ENCODE peak calls at places on chromosomes 16 and 17, in four cellular contexts. One of them, this sample, is unnamed.

GRCh38 chr16:58855291-58855823 is 121.2 kb upstream of the GOT2 start:
- DNase-seq in naive B cell: no peak
- DNase-seq in NCI-H524: no peak
- DNase-seq in activated naive CD8-positive, alpha-beta T cell treated with anti-CD3 and anti-CD28 coated beads for 36 hours: no peak
- DNase-seq in this sample: no peak

GRCh38 chr16:16166085-16166484 is 57.2 kb downstream of the ABCC6 start:
- DNase-seq in activated naive CD8-positive, alpha-beta T cell treated with anti-CD3 and anti-CD28 coated beads for 36 hours: no peak
- DNase-seq in NCI-H524: no peak
- DNase-seq in naive B cell: no peak
- DNase-seq in this sample: no peak

GRCh38 chr17:18319604-18320256 is 4.6 kb downstream of the SMCR8 start:
- DNase-seq in NCI-H524: peak
- DNase-seq in naive B cell: no peak
- DNase-seq in activated naive CD8-positive, alpha-beta T cell treated with anti-CD3 and anti-CD28 coated beads for 36 hours: no peak
- DNase-seq in this sample: peak

GRCh38 chr16:66446737-66447136 is 19.6 kb downstream of the BEAN1 start:
- DNase-seq in activated naive CD8-positive, alpha-beta T cell treated with anti-CD3 and anti-CD28 coated beads for 36 hours: no peak
- DNase-seq in naive B cell: no peak
- DNase-seq in NCI-H524: no peak
- DNase-seq in this sample: no peak

GRCh38 chr17:60678118-60678444 is 430 bp downstream of the BCAS3 start:
- DNase-seq in NCI-H524: no peak
- DNase-seq in naive B cell: no peak
- DNase-seq in activated naive CD8-positive, alpha-beta T cell treated with anti-CD3 and anti-CD28 coated beads for 36 hours: no peak
- DNase-seq in this sample: no peak

GRCh38 chr17:31608659-31609254 is 217.3 kb downstream of the RAB11FIP4 start:
- DNase-seq in activated naive CD8-positive, alpha-beta T cell treated with anti-CD3 and anti-CD28 coated beads for 36 hours: no peak
- DNase-seq in naive B cell: no peak
- DNase-seq in NCI-H524: no peak
- DNase-seq in this sample: no peak

GRCh38 chr17:32483451-32484019 is 3.3 kb upstream of the CDK5R1 start:
- DNase-seq in NCI-H524: peak
- DNase-seq in activated naive CD8-positive, alpha-beta T cell treated with anti-CD3 and anti-CD28 coated beads for 36 hours: no peak
- DNase-seq in naive B cell: peak
- DNase-seq in this sample: peak

GRCh38 chr17:42387663-42388380 is 420 bp downstream of the STAT3 start:
- DNase-seq in NCI-H524: peak
- DNase-seq in naive B cell: no peak
- DNase-seq in activated naive CD8-positive, alpha-beta T cell treated with anti-CD3 and anti-CD28 coated beads for 36 hours: peak
- DNase-seq in this sample: peak

GRCh38 chr17:68296217-68297140 is 5.2 kb downstream of the ARSG start:
- DNase-seq in activated naive CD8-positive, alpha-beta T cell treated with anti-CD3 and anti-CD28 coated beads for 36 hours: peak
- DNase-seq in naive B cell: no peak
- DNase-seq in NCI-H524: no peak
- DNase-seq in this sample: no peak

GRCh38 chr16:89602273-89602951 is 11.0 kb upstream of the DPEP1 start:
- DNase-seq in activated naive CD8-positive, alpha-beta T cell treated with anti-CD3 and anti-CD28 coated beads for 36 hours: peak
- DNase-seq in NCI-H524: peak
- DNase-seq in naive B cell: no peak
- DNase-seq in this sample: peak

GRCh38 chr17:76397687-76398522 is 13.5 kb downstream of the SPHK1 start:
- DNase-seq in NCI-H524: peak
- DNase-seq in naive B cell: peak
- DNase-seq in activated naive CD8-positive, alpha-beta T cell treated with anti-CD3 and anti-CD28 coated beads for 36 hours: peak
- DNase-seq in this sample: peak

GRCh38 chr16:81610144-81610842 is 165.7 kb downstream of the CMIP start:
- DNase-seq in naive B cell: no peak
- DNase-seq in activated naive CD8-positive, alpha-beta T cell treated with anti-CD3 and anti-CD28 coated beads for 36 hours: no peak
- DNase-seq in NCI-H524: no peak
- DNase-seq in this sample: no peak

GRCh38 chr17:67377727-67378443 is 804 bp downstream of the PITPNC1 start:
- DNase-seq in NCI-H524: no peak
- DNase-seq in activated naive CD8-positive, alpha-beta T cell treated with anti-CD3 and anti-CD28 coated beads for 36 hours: peak
- DNase-seq in naive B cell: peak
- DNase-seq in this sample: peak

GRCh38 chr16:75931043-75931442 is 204.8 kb upstream of the CPHXL start:
- DNase-seq in naive B cell: no peak
- DNase-seq in NCI-H524: no peak
- DNase-seq in activated naive CD8-positive, alpha-beta T cell treated with anti-CD3 and anti-CD28 coated beads for 36 hours: no peak
- DNase-seq in this sample: no peak

GRCh38 chr16:11316331-11317015 is 28.8 kb upstream of the RMI2 start:
- DNase-seq in naive B cell: no peak
- DNase-seq in activated naive CD8-positive, alpha-beta T cell treated with anti-CD3 and anti-CD28 coated beads for 36 hours: no peak
- DNase-seq in NCI-H524: no peak
- DNase-seq in this sample: no peak

GRCh38 chr17:83080641-83081560 is 1.5 kb downstream of the METRNL start:
- DNase-seq in naive B cell: peak
- DNase-seq in NCI-H524: no peak
- DNase-seq in activated naive CD8-positive, alpha-beta T cell treated with anti-CD3 and anti-CD28 coated beads for 36 hours: peak
- DNase-seq in this sample: no peak

GRCh38 chr16:61792194-61792904 is 243.9 kb downstream of the CDH8 start:
- DNase-seq in NCI-H524: no peak
- DNase-seq in naive B cell: no peak
- DNase-seq in activated naive CD8-positive, alpha-beta T cell treated with anti-CD3 and anti-CD28 coated beads for 36 hours: no peak
- DNase-seq in this sample: no peak

GRCh38 chr17:58358408-58359172 is 6.6 kb upstream of the SUPT4H1 start:
- DNase-seq in activated naive CD8-positive, alpha-beta T cell treated with anti-CD3 and anti-CD28 coated beads for 36 hours: no peak
- DNase-seq in naive B cell: no peak
- DNase-seq in NCI-H524: no peak
- DNase-seq in this sample: no peak

GRCh38 chr16:4345439-4346204 is 5.5 kb downstream of the PAM16 start:
- DNase-seq in activated naive CD8-positive, alpha-beta T cell treated with anti-CD3 and anti-CD28 coated beads for 36 hours: no peak
- DNase-seq in naive B cell: no peak
- DNase-seq in NCI-H524: no peak
- DNase-seq in this sample: peak

GRCh38 chr16:30139895-30140481 is 17.0 kb upstream of the MAPK3 start:
- DNase-seq in activated naive CD8-positive, alpha-beta T cell treated with anti-CD3 and anti-CD28 coated beads for 36 hours: no peak
- DNase-seq in naive B cell: no peak
- DNase-seq in NCI-H524: no peak
- DNase-seq in this sample: peak

GRCh38 chr17:31581022-31581483 is 189.6 kb downstream of the RAB11FIP4 start:
- DNase-seq in activated naive CD8-positive, alpha-beta T cell treated with anti-CD3 and anti-CD28 coated beads for 36 hours: no peak
- DNase-seq in NCI-H524: no peak
- DNase-seq in naive B cell: no peak
- DNase-seq in this sample: peak

GRCh38 chr17:2551493-2551892 is 39.8 kb upstream of the METTL16 start:
- DNase-seq in activated naive CD8-positive, alpha-beta T cell treated with anti-CD3 and anti-CD28 coated beads for 36 hours: no peak
- DNase-seq in NCI-H524: no peak
- DNase-seq in naive B cell: no peak
- DNase-seq in this sample: no peak

GRCh38 chr16:2244301-2244700 is 7.1 kb downstream of the ECI1 start:
- DNase-seq in naive B cell: no peak
- DNase-seq in NCI-H524: no peak
- DNase-seq in activated naive CD8-positive, alpha-beta T cell treated with anti-CD3 and anti-CD28 coated beads for 36 hours: no peak
- DNase-seq in this sample: no peak

GRCh38 chr16:8271344-8271743 is 319.0 kb downstream of the TMEM114 start:
- DNase-seq in naive B cell: no peak
- DNase-seq in NCI-H524: no peak
- DNase-seq in activated naive CD8-positive, alpha-beta T cell treated with anti-CD3 and anti-CD28 coated beads for 36 hours: no peak
- DNase-seq in this sample: no peak

GRCh38 chr17:55495239-55495638 is 16.0 kb downstream of the SMIM36 start:
- DNase-seq in naive B cell: no peak
- DNase-seq in activated naive CD8-positive, alpha-beta T cell treated with anti-CD3 and anti-CD28 coated beads for 36 hours: no peak
- DNase-seq in NCI-H524: no peak
- DNase-seq in this sample: no peak

GRCh38 chr17:5832886-5833285 is 237.3 kb upstream of the WSCD1 start:
- DNase-seq in naive B cell: no peak
- DNase-seq in activated naive CD8-positive, alpha-beta T cell treated with anti-CD3 and anti-CD28 coated beads for 36 hours: no peak
- DNase-seq in NCI-H524: no peak
- DNase-seq in this sample: peak

GRCh38 chr17:38428643-38429371 is 543 bp downstream of the ARHGAP23 start:
- DNase-seq in NCI-H524: no peak
- DNase-seq in activated naive CD8-positive, alpha-beta T cell treated with anti-CD3 and anti-CD28 coated beads for 36 hours: peak
- DNase-seq in naive B cell: no peak
- DNase-seq in this sample: no peak

GRCh38 chr17:82217530-82218204 is 5.0 kb upstream of the CCDC57 start:
- DNase-seq in naive B cell: no peak
- DNase-seq in NCI-H524: no peak
- DNase-seq in activated naive CD8-positive, alpha-beta T cell treated with anti-CD3 and anti-CD28 coated beads for 36 hours: no peak
- DNase-seq in this sample: no peak

GRCh38 chr17:74639704-74640142 is 16.2 kb upstream of the CD300E start:
- DNase-seq in activated naive CD8-positive, alpha-beta T cell treated with anti-CD3 and anti-CD28 coated beads for 36 hours: peak
- DNase-seq in naive B cell: peak
- DNase-seq in NCI-H524: no peak
- DNase-seq in this sample: no peak

GRCh38 chr16:85854935-85855334 is 44.0 kb upstream of the IRF8 start:
- DNase-seq in NCI-H524: no peak
- DNase-seq in activated naive CD8-positive, alpha-beta T cell treated with anti-CD3 and anti-CD28 coated beads for 36 hours: no peak
- DNase-seq in naive B cell: no peak
- DNase-seq in this sample: no peak

This sample was measured in NCI-H69.